ENCODE peak calls at places on chromosomes 7 and 10, in seven cellular contexts. Y is body of pancreas, D is Panc1, M is IMR-90, G is right lobe of liver, N is stomach, I is fibroblast of lung. V is an unnamed sample.

GRCh38 chr7:46179211-46179610 is 258.1 kb upstream of the IGFBP3 start:
- DNase-seq in Y (no peak), D (no peak), M (no peak), G (no peak), N (no peak), I (no peak), V (no peak)

GRCh38 chr10:118628397-118628796 is 32.9 kb upstream of the PRLHR start:
- DNase-seq in Y (no peak), D (no peak), M (no peak), G (no peak), N (no peak), I (no peak), V (no peak)

GRCh38 chr7:11710392-11710791 is 121.6 kb downstream of the THSD7A start:
- DNase-seq in Y (no peak), D (no peak), M (no peak), G (no peak), N (no peak), I (no peak), V (no peak)

GRCh38 chr10:50988792-50989191 is 85.5 kb upstream of the PRKG1 start:
- DNase-seq in Y (no peak), D (no peak), M (peak; percentile 53), G (no peak), N (no peak), I (peak; percentile 69), V (no peak)

GRCh38 chr10:8489823-8490222 is 435.3 kb downstream of the GATA3 start:
- DNase-seq in Y (no peak), D (no peak), M (no peak), G (no peak), N (no peak), I (no peak), V (no peak)

GRCh38 chr7:92835851-92836488 is 403 bp downstream of the CDK6 start:
- DNase-seq in Y (peak; percentile 22), D (no peak), M (no peak), G (peak; percentile 28), N (peak; percentile 28), I (peak; percentile 39), V (peak; percentile 20)

GRCh38 chr10:111481271-111482073 is 404.6 kb downstream of the ADRA2A start:
- DNase-seq in Y (no peak), D (no peak), M (no peak), G (no peak), N (no peak), I (no peak), V (no peak)

GRCh38 chr7:122885583-122886356 is 490 bp downstream of the CADPS2 start:
- DNase-seq in Y (peak; percentile 39), D (no peak), M (no peak), G (peak; percentile 58), N (peak; percentile 37), I (peak; percentile 43), V (peak; percentile 45)

GRCh38 chr7:139118234-139118802 is 8.8 kb upstream of the ZC3HAV1 start:
- DNase-seq in Y (peak; percentile 31), D (peak; percentile 75), M (peak; percentile 81), G (no peak), N (no peak), I (peak; percentile 63), V (no peak)

GRCh38 chr7:84372155-84372621 is 177.6 kb upstream of the SEMA3A start:
- DNase-seq in Y (no peak), D (no peak), M (peak; percentile 98), G (no peak), N (no peak), I (peak; percentile 83), V (no peak)

GRCh38 chr7:106114735-106115383 is 2.7 kb upstream of the SYPL1 start:
- DNase-seq in Y (no peak), D (no peak), M (no peak), G (no peak), N (peak; percentile 29), I (no peak), V (no peak)

GRCh38 chr7:121139427-121139826 is 150.9 kb downstream of the CPED1 start:
- DNase-seq in Y (no peak), D (no peak), M (peak; percentile 18), G (no peak), N (no peak), I (peak; percentile 44), V (no peak)

GRCh38 chr7:159016591-159016990 is 128.1 kb downstream of the VIPR2 start:
- DNase-seq in Y (no peak), D (no peak), M (no peak), G (no peak), N (no peak), I (no peak), V (no peak)

GRCh38 chr7:42935861-42936260 is 3.7 kb downstream of the MRPL32 start:
- DNase-seq in Y (no peak), D (no peak), M (no peak), G (no peak), N (no peak), I (peak; percentile 12), V (no peak)

GRCh38 chr7:42931447-42931833 is 534 bp downstream of the PSMA2 start:
- DNase-seq in Y (no peak), D (no peak), M (peak; percentile 12), G (no peak), N (no peak), I (no peak), V (no peak)

GRCh38 chr7:42930889-42931288 is 1.1 kb downstream of the PSMA2 start:
- DNase-seq in Y (no peak), D (no peak), M (peak; percentile 29), G (no peak), N (no peak), I (no peak), V (no peak)

GRCh38 chr7:42931834-42932651 is at the start of the genes MRPL32 and PSMA2:
- DNase-seq in Y (peak; percentile 95), D (peak; percentile 96), M (peak; percentile 97), G (peak; percentile 93), N (peak; percentile 95), I (peak; percentile 97), V (peak; percentile 93)

DNA sequence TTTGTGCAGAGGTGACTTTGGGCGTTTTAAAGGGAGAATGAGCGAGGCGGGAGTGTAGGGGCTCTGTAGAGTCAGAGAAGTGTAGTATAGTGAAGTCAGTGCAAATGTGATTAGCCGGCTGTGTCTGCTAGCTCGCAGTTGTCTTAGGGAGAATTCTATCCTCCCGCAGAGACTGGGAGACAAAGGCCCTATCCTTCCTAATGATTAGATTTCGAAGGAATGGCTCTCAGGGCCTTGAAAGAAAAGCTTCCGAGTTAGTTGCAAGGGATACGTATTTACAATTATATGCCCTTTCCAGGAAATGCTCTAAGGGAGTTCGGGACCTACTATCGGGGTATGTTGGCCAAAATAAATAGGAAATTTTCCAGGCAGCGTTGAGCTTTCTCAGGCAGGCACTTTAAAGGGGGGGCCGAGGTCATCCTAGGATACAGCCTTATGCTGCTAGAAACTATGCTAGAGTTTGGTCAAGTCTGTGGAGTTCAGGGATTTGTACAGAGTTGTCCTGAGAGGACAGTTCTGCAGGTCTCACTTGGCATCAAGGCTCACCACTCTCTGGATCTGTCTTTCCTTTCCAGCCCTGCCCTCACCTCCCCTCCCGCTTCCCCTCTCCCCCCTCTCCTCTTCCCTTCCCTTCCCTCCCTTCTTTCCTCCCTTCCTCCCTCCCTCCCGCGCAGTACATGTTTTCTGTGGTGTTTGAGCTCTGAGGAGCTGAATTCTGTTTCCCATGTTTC is 850 bp downstream of the MRPL32 start:
- DNase-seq in Y (peak; percentile 26), D (no peak), M (peak; percentile 26), G (no peak), N (peak; percentile 29), I (peak; percentile 41), V (no peak)
- H3K4me3 ChIP-seq in Y (peak overlapping the region; percentile 75), D (peak overlapping the region; percentile 94), M (peak overlapping the region; percentile 69), G (peak overlapping the region; percentile 83), N (peak overlapping the region; percentile 83), I (peak overlapping the region; percentile 51), V (peak overlapping the region; percentile 88)

GRCh38 chr10:14528450-14528849 is 197.7 kb upstream of the FRMD4A start:
- DNase-seq in Y (no peak), D (no peak), M (no peak), G (no peak), N (no peak), I (no peak), V (no peak)
- H3K4me1 ChIP-seq in Y (peaks cover 37% of the 10 kb centered on the region), D (no peaks in the 10 kb centered on the region), M (peaks cover 28% of the 10 kb centered on the region), G (no peaks in the 10 kb centered on the region), N (peaks cover 35% of the 10 kb centered on the region), I (peaks cover 4% of the 10 kb centered on the region), V (no peaks in the 10 kb centered on the region)

DNA sequence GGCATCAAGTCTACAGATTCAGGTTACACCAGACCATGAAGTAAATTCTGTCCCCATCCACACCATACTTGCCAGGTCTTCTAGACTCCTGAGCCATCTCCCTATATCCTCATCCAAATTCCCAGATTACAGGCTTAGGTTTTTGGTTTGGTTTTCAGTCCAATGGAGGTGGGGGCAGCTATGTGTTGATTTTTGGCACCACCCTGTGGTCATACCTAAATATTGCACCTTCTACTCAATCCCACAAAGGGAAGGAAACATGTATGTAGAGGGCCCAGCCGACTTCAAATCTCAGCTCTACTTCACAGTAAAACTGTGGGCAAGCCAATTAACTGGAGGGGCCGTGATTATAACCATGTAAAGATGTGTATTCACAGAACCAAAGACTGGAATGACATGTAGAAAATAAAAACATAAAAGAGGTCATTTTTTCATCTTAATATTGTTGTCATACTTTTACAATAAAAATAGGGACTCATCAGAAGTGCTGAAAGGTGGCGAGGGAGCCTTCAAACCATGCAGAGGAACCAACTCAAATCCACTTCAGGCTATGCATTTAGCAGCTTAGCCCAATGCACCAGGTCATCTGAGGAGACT is 19.8 kb downstream of the ERCC6 start:
- DNase-seq in Y (peak; percentile 32), D (peak; percentile 22), M (peak; percentile 54), G (no peak), N (no peak), I (peak; percentile 56), V (no peak)
- TF ChIP-seq CTCF in Y (peak; percentile 49), D (peak; percentile 87), M (peak; percentile 78), G (peak; percentile 59), N (peak; percentile 44), I (peak; percentile 69), V (peak; percentile 75)

GRCh38 chr10:133259603-133259992 is 17.1 kb downstream of the ADAM8 start:
- DNase-seq in Y (no peak), D (no peak), M (no peak), G (no peak), N (no peak), I (no peak), V (no peak)

GRCh38 chr10:133258818-133259602 is 17.7 kb downstream of the ADAM8 start:
- DNase-seq in Y (peak; percentile 45), D (peak; percentile 97), M (peak; percentile 100), G (peak; percentile 69), N (peak; percentile 77), I (peak; percentile 99), V (peak; percentile 72)

GRCh38 chr10:133255323-133255722 is 17.7 kb downstream of the VENTX start:
- DNase-seq in Y (no peak), D (no peak), M (no peak), G (no peak), N (no peak), I (no peak), V (no peak)

GRCh38 chr10:133258066-133258817 is 18.4 kb downstream of the ADAM8 start:
- DNase-seq in Y (peak; percentile 65), D (no peak), M (no peak), G (no peak), N (peak; percentile 92), I (no peak), V (no peak)

DNA sequence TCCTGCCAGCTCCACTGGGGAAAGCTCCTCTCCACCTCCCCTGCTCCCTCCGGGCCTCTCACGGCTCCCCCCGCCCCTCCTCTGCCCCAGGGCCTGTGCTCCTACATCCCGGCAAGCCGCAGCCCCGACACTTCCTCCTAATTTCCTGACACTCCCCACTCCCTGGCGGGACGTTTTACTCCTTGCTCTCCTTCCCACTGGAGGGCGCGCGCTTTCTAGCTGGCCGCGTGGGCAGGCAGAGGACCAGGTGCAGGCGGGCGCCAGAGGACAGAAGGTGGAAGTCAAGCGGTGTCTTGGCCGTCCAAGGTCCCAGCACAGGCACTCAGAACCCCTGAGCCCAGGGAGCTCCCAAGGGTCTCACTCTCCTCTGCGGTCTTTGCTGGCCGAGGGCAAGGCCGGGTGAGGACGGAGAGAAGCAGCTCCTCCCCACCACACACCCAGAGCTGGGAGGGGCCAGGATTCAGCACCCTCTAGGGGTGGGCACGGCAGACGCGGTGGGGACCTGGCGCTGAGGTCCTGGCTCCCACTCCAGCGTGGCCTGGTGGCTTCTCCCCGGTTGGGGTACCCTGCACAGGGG is 19.1 kb downstream of the ADAM8 start:
- DNase-seq in Y (peak; percentile 80), D (no peak), M (no peak), G (peak; percentile 85), N (peak; percentile 86), I (peak; percentile 46), V (peak; percentile 74)
- H3K4me3 ChIP-seq in Y (no peak overlapping the region), D (peak overlapping the region; percentile 45), M (no peak overlapping the region), G (no peak overlapping the region), N (no peak overlapping the region), I (no peak overlapping the region), V (peak overlapping the region; percentile 55)